ENCODE peak calls at places on chromosomes 11 and 22, in six cellular contexts. P is hepatocyte, T is Peyer's patch, E is fibroblast of lung, V is breast epithelium, Z is mesenchymal stem cell. W is an unnamed sample.

GRCh38 chr22:24681236-24681635 is 78.2 kb downstream of the GGT1 start:
- DNase-seq in V (no peak), E (peak; percentile 88), P (no peak), T (no peak), Z (no peak), W (no peak)

GRCh38 chr11:68721075-68721474 is 30.2 kb downstream of the TESMIN start:
- DNase-seq in T (no peak), P (no peak), E (no peak), V (no peak), Z (no peak), W (no peak)

GRCh38 chr11:84498016-84498415 is 1129.1 kb downstream of the DLG2 start:
- DNase-seq in E (peak; percentile 9), P (no peak), Z (peak; percentile 4), V (no peak), T (no peak), W (no peak)

GRCh38 chr11:73239111-73239521 is 21.0 kb downstream of the P2RY2 start:
- DNase-seq in Z (no peak), E (no peak), P (no peak), T (peak; percentile 38), V (no peak), W (no peak)

GRCh38 chr11:120660024-120660565 is 148.5 kb downstream of the GRIK4 start:
- DNase-seq in V (no peak), P (peak; percentile 47), Z (peak; percentile 30), T (no peak), E (peak; percentile 14), W (peak; percentile 55)

GRCh38 chr11:130732476-130732875 is 183.8 kb downstream of the SNX19 start:
- DNase-seq in V (no peak), P (no peak), E (no peak), Z (no peak), T (no peak), W (no peak)

GRCh38 chr11:1150769-1151365 is 6.9 kb upstream of the MUC5AC start:
- DNase-seq in P (peak; percentile 39), E (peak; percentile 81), T (peak; percentile 45), Z (no peak), V (no peak), W (peak; percentile 14)

GRCh38 chr11:8959546-8960166 is 4.6 kb downstream of the TMEM9B start:
- DNase-seq in P (peak; percentile 77), E (peak; percentile 89), T (peak; percentile 48), Z (peak; percentile 85), V (no peak), W (peak; percentile 68)

GRCh38 chr11:72781063-72781312 is 12.9 kb downstream of the STARD10 start:
- DNase-seq in E (no peak), V (peak; percentile 54), T (no peak), P (peak; percentile 68), Z (no peak), W (no peak)

GRCh38 chr11:77886401-77886800 is 65.5 kb downstream of the AAMDC start:
- DNase-seq in P (no peak), V (no peak), T (no peak), E (peak; percentile 14), Z (no peak), W (no peak)

GRCh38 chr11:116454020-116454645 is 318.7 kb downstream of the BUD13 start:
- DNase-seq in E (peak; percentile 5), P (peak; percentile 71), V (peak; percentile 19), Z (peak; percentile 0), T (peak; percentile 79), W (peak; percentile 82)

GRCh38 chr11:116457336-116458007 is 315.3 kb downstream of the BUD13 start:
- DNase-seq in T (no peak), V (no peak), P (peak; percentile 49), E (no peak), Z (no peak), W (no peak)

GRCh38 chr11:116458546-116458945 is 314.2 kb downstream of the BUD13 start:
- DNase-seq in E (no peak), T (no peak), V (no peak), P (no peak), Z (no peak), W (peak; percentile 83)

GRCh38 chr11:116452447-116452846 is 320.3 kb downstream of the BUD13 start:
- DNase-seq in Z (no peak), P (no peak), E (no peak), T (no peak), V (no peak), W (no peak)

DNA sequence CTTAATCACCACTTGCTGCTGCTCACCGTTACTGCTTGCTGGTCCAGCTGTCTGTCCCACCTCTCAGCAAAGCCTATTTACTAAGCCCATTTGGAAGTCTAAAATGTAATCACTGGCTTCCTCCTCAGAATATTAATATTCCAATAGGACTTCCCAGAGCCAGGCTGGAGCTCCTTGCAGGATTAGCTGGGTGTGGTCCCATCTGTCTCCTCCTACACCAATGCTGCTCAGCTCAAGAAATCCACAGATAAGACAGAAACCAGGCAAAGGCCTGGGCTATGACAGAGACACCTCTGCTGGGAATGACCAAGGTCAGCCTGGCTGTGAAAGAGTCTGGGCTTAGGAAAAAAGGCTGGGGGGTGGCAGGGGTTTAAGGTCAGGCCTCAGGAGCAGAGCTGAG is 317.8 kb downstream of the BUD13 start:
- DNase-seq in T (no peak), V (no peak), P (peak; percentile 20), E (no peak), Z (no peak), W (peak; percentile 54)
- H3K4me1 ChIP-seq in T (no peaks in the 10 kb centered on the region), V (no peaks in the 10 kb centered on the region), P (peaks cover 21% of the 10 kb centered on the region), E (no peaks in the 10 kb centered on the region), Z (no peaks in the 10 kb centered on the region), W (peaks cover 7% of the 10 kb centered on the region)

GRCh38 chr11:133595998-133596590 is 63.8 kb upstream of the OPCML start:
- DNase-seq in E (no peak), V (no peak), P (no peak), T (no peak), Z (no peak), W (no peak)

GRCh38 chr11:133600876-133601275 is 68.6 kb upstream of the OPCML start:
- DNase-seq in V (no peak), E (no peak), Z (no peak), P (peak; percentile 20), T (no peak), W (no peak)

GRCh38 chr11:133598879-133599278 is 66.6 kb upstream of the OPCML start:
- DNase-seq in Z (no peak), P (no peak), V (no peak), E (no peak), T (no peak), W (no peak)

DNA sequence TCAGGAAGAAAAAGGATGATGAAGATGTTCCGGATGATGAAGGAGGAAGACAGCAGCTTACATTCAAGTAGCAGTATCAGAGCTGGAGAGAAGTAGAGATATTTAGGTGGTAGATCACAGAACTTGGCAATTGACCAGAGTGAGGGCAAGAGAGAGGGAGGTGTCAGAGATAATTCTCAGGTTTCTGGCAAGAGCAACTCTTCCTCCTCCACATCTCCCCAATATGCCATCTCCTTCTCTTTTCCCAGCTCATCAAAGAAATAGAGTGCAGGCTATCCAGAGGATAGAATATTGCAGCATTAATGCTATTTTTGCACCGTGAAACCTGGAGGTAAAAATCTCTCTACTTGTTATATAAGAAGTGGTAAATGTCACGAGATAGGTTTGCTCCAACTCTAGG is 64.9 kb upstream of the OPCML start:
- DNase-seq in E (no peak), Z (no peak), P (no peak), V (no peak), T (no peak), W (no peak)
- H3K9me3 ChIP-seq in E (no peaks in the 10 kb centered on the region), Z (peaks cover 5% of the 10 kb centered on the region), P (no peaks in the 10 kb centered on the region), V (no peaks in the 10 kb centered on the region), T (no peaks in the 10 kb centered on the region), W (no peaks in the 10 kb centered on the region)

DNA sequence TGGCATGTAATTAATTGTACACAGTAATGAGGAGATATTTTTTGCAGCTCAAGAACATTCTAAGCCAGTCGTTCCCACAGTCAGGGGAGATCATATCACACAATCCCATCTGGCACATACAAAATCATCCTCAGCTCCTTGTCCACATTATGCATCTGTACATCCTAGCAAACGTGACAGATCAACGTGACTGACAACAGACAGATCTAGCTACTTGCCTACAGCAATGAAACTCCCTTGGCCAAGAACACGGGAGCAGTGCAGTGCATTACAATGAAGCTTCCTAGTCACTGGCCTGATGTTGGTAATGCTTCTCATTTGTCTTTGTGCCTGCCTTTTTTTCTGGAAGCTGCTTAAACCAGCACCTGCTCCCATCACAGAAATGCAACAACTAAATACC is 24.5 kb upstream of the GUCY1A2 start:
- DNase-seq in V (no peak), Z (peak; percentile 61), T (no peak), E (no peak), P (no peak), W (no peak)
- H3K27ac ChIP-seq in V (no peak overlapping the region), Z (peak overlapping the region; percentile 90), T (no peak overlapping the region), E (peak overlapping the region; percentile 48), P (no peak overlapping the region), W (no peak overlapping the region)

GRCh38 chr11:102191832-102192231 is 81.6 kb downstream of the YAP1 start:
- DNase-seq in E (peak; percentile 59), P (peak; percentile 20), V (no peak), T (no peak), Z (peak; percentile 68), W (no peak)
- H3K4me1 ChIP-seq in E (peaks cover 7% of the 10 kb centered on the region), P (peaks cover 59% of the 10 kb centered on the region), V (no peaks in the 10 kb centered on the region), T (no peaks in the 10 kb centered on the region), Z (peaks cover 3% of the 10 kb centered on the region), W (no peaks in the 10 kb centered on the region)

DNA sequence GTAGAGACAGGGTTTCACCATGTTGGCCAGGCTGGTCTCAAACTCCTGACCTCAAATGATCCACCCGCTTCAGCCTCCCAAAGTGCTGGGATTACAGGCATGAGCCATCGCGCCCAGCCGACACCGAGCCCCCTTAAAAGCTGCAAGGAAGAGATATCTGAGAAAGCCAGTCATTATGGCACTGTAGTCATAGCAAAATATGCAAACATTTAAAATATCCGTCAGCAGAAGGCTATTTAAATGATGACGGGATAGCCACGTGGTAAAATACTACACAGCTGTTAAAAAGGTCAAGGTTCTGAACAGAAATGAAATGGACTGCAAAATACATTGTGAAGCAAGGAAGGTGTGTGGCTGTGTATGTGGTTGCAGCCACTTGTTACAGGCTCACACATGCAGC is 6.4 kb upstream of the CCDC88B start:
- DNase-seq in V (no peak), P (no peak), T (no peak), Z (no peak), E (no peak), W (no peak)
- H3K9me3 ChIP-seq in V (no peaks in the 10 kb centered on the region), P (no peaks in the 10 kb centered on the region), T (no peaks in the 10 kb centered on the region), Z (no peaks in the 10 kb centered on the region), E (no peaks in the 10 kb centered on the region), W (no peaks in the 10 kb centered on the region)

GRCh38 chr11:126588630-126589491 is 233.4 kb downstream of the ST3GAL4 start:
- DNase-seq in Z (no peak), P (no peak), E (no peak), V (no peak), T (no peak), W (no peak)
- H3K27ac ChIP-seq in Z (no peak overlapping the region), P (no peak overlapping the region), E (no peak overlapping the region), V (no peak overlapping the region), T (no peak overlapping the region), W (no peak overlapping the region)

DNA sequence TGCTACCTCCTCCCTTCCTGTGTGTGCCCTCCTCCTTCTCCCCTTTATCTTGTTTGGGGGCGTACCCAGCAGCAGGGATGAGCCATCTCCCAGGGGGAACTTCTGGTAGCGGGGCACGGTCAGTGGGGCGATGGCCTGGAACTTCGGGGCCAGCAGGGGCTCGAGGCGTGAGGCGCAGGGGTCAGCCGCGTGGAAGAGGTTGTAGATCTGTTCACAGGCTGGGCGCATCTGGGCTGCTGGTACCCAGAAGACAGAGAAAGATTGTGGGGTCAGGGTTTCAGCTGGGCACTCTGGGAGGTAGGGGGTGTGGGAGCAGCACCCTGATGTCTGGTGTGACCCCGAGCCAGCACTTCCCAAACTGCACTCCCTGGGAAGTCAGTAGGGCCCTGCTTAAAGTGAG is 9.1 kb downstream of the PITPNM1 start:
- DNase-seq in Z (no peak), E (no peak), T (no peak), P (no peak), V (no peak), W (no peak)
- H3K4me1 ChIP-seq in Z (peaks cover 11% of the 10 kb centered on the region), E (no peaks in the 10 kb centered on the region), T (no peaks in the 10 kb centered on the region), P (no peaks in the 10 kb centered on the region), V (no peaks in the 10 kb centered on the region), W (no peaks in the 10 kb centered on the region)

GRCh38 chr11:54603898-54604297 is at the start of gene OR4C46:
- DNase-seq in V (no peak), Z (no peak), T (no peak), P (no peak), E (no peak), W (no peak)
- H3K9me3 ChIP-seq in V (no peaks in the 10 kb centered on the region), Z (peaks cover 12% of the 10 kb centered on the region), T (no peaks in the 10 kb centered on the region), P (no peaks in the 10 kb centered on the region), E (no peaks in the 10 kb centered on the region), W (peaks cover 2% of the 10 kb centered on the region)